ENCODE peak calls at places on chromosomes 7 and 10, in nine cellular contexts. I, H, O, S, P, Y, J, N and X are unnamed samples.

GRCh38 chr7:39535064-39535463 is 31.1 kb upstream of the YAE1 start:
- DNase-seq in J (peak; percentile 48), P (no peak), N (no peak), H (no peak), I (no peak), S (no peak), O (no peak), Y (no peak), X (no peak)

GRCh38 chr10:88810196-88810961 is 7.8 kb downstream of the LIPM start:
- DNase-seq in O (peak; percentile 75), I (peak; percentile 65), N (peak; percentile 72), Y (peak; percentile 78), P (peak; percentile 69), J (peak; percentile 73), S (peak; percentile 84), H (no peak), X (no peak)

GRCh38 chr10:99658622-99659030 is 683 bp upstream of the ENTPD7 start:
- DNase-seq in H (peak; percentile 80), Y (peak; percentile 38), N (peak; percentile 55), J (peak; percentile 80), P (peak; percentile 71), I (no peak), S (peak; percentile 74), O (peak; percentile 63), X (no peak)

GRCh38 chr10:125120046-125120710 is 40.2 kb downstream of the CTBP2 start:
- DNase-seq in I (no peak), O (no peak), S (no peak), Y (no peak), J (no peak), P (peak; percentile 39), H (peak; percentile 49), N (peak; percentile 54), X (no peak)

GRCh38 chr10:22415072-22415471 is 69.8 kb downstream of the SPAG6 start:
- DNase-seq in O (no peak), S (no peak), P (no peak), Y (no peak), J (no peak), I (no peak), H (no peak), N (no peak), X (no peak)

GRCh38 chr7:823639-824038 is 8.6 kb upstream of the SUN1 start:
- DNase-seq in Y (no peak), H (peak; percentile 52), P (no peak), I (no peak), S (no peak), N (no peak), J (no peak), O (no peak), X (no peak)

GRCh38 chr7:101507791-101508252 is 121.3 kb downstream of the MYL10 start:
- DNase-seq in P (peak; percentile 26), O (peak; percentile 91), N (peak; percentile 42), I (peak; percentile 56), S (peak; percentile 34), Y (peak; percentile 61), H (peak; percentile 32), J (peak; percentile 91), X (no peak)

GRCh38 chr10:129035052-129035805 is 431.8 kb upstream of the MGMT start:
- DNase-seq in S (no peak), I (no peak), N (no peak), H (peak; percentile 50), O (no peak), P (no peak), J (no peak), Y (peak; percentile 6), X (no peak)

GRCh38 chr7:50197547-50197946 is 104.5 kb upstream of the ZPBP start:
- DNase-seq in S (peak; percentile 2), N (no peak), I (no peak), J (peak; percentile 82), O (peak; percentile 93), H (no peak), Y (peak; percentile 59), P (no peak), X (no peak)

GRCh38 chr7:95525503-95525902 is 39.8 kb downstream of the ASB4 start:
- DNase-seq in O (no peak), H (no peak), S (no peak), P (no peak), I (no peak), Y (no peak), J (no peak), N (no peak), X (no peak)

GRCh38 chr10:14533295-14533694 is 202.6 kb upstream of the FRMD4A start:
- DNase-seq in P (no peak), J (no peak), H (no peak), N (no peak), I (no peak), S (no peak), O (no peak), Y (no peak), X (no peak)

GRCh38 chr10:14532473-14533251 is 201.9 kb upstream of the FRMD4A start:
- DNase-seq in N (peak; percentile 65), O (no peak), J (peak; percentile 77), H (peak; percentile 67), P (peak; percentile 51), Y (no peak), S (peak; percentile 95), I (no peak), X (no peak)

GRCh38 chr10:14536269-14536903 is 205.7 kb upstream of the FRMD4A start:
- DNase-seq in H (no peak), I (no peak), P (no peak), S (no peak), J (no peak), O (no peak), Y (no peak), N (no peak), X (no peak)

GRCh38 chr10:14534152-14534551 is 203.4 kb upstream of the FRMD4A start:
- DNase-seq in Y (no peak), I (no peak), J (no peak), N (no peak), O (no peak), H (no peak), S (no peak), P (no peak), X (no peak)

GRCh38 chr10:14535497-14536199 is 204.9 kb upstream of the FRMD4A start:
- DNase-seq in J (peak; percentile 63), P (no peak), N (no peak), O (no peak), H (no peak), S (no peak), Y (no peak), I (no peak), X (no peak)
- TF ChIP-seq CTCF in J (no peak), P (no peak), N (no peak), O (no peak), H (no peak), S (no peak), Y (no peak), I (no peak), X (no peak)

GRCh38 chr7:148395292-148395691 is 195.3 kb upstream of the C7orf33 start:
- DNase-seq in N (no peak), S (no peak), Y (no peak), I (no peak), H (no peak), P (no peak), J (no peak), O (peak; percentile 64), X (no peak)
- H3K4me3 ChIP-seq in N (no peak overlapping the region), S (no peak overlapping the region), Y (no peak overlapping the region), I (no peak overlapping the region), H (no peak overlapping the region), P (no peak overlapping the region), J (no peak overlapping the region), O (no peak overlapping the region), X (no peak overlapping the region)

GRCh38 chr7:10022957-10023356 is 950.7 kb upstream of the PHF14 start:
- DNase-seq in H (no peak), J (peak; percentile 67), P (peak; percentile 11), N (no peak), O (peak; percentile 74), I (no peak), Y (no peak), S (peak; percentile 37), X (no peak)
- TF ChIP-seq CTCF in H (no peak), J (peak; percentile 40), P (no peak), N (no peak), O (peak; percentile 71), I (no peak), Y (no peak), S (peak; percentile 43), X (no peak)

GRCh38 chr7:150468241-150468640 is 17.8 kb downstream of the GIMAP8 start:
- DNase-seq in P (no peak), O (no peak), J (no peak), Y (no peak), I (no peak), S (no peak), N (no peak), H (no peak), X (no peak)
- H3K4me3 ChIP-seq in P (no peak overlapping the region), O (no peak overlapping the region), J (no peak overlapping the region), Y (no peak overlapping the region), I (no peak overlapping the region), S (no peak overlapping the region), N (no peak overlapping the region), H (no peak overlapping the region), X (no peak overlapping the region)